ENCODE peak calls at places on chromosomes 13 and 19, in seven cellular contexts. Z, C, J, B, I, N and K are unnamed samples.

GRCh38 chr19:7870571-7871279 is 3.5 kb downstream of the PRR36 start:
- DNase-seq in Z (peak), C (peak), J (peak), B (peak), I (peak), N (peak), K (peak)

GRCh38 chr13:66888698-66889097 is 341.4 kb downstream of the PCDH9 start:
- DNase-seq in Z (no peak), C (no peak), J (no peak), B (no peak), I (peak), N (no peak), K (no peak)

GRCh38 chr13:73741111-73741510 is 393.1 kb downstream of the KLF12 start:
- DNase-seq in Z (no peak), C (no peak), J (no peak), B (no peak), I (peak), N (peak), K (no peak)

GRCh38 chr19:47111081-47111589 is 2.4 kb downstream of the ZC3H4 start:
- DNase-seq in Z (no peak), C (peak), J (peak), B (peak), I (no peak), N (peak), K (no peak)

GRCh38 chr19:46428278-46429141 is at the start of gene PNMA8C:
- DNase-seq in Z (peak), C (peak), J (no peak), B (peak), I (peak), N (peak), K (peak)

GRCh38 chr13:44206429-44206828 is 167.2 kb upstream of the SERP2 start:
- DNase-seq in Z (no peak), C (no peak), J (no peak), B (no peak), I (no peak), N (no peak), K (no peak)

GRCh38 chr13:100547805-100548204 is 40.8 kb downstream of the GGACT start:
- DNase-seq in Z (peak), C (no peak), J (no peak), B (no peak), I (no peak), N (no peak), K (no peak)

GRCh38 chr19:52527134-52527953 is at the start of gene ZNF808:
- DNase-seq in Z (peak), C (peak), J (peak), B (peak), I (peak), N (peak), K (no peak)

GRCh38 chr13:97810152-97810551 is 143.3 kb upstream of the IPO5 start:
- DNase-seq in Z (no peak), C (no peak), J (no peak), B (no peak), I (peak), N (no peak), K (peak)

GRCh38 chr19:6417713-6418561 is 6.7 kb downstream of the KHSRP start:
- DNase-seq in Z (peak), C (no peak), J (no peak), B (no peak), I (peak), N (no peak), K (peak)

GRCh38 chr13:35744566-35745203 is 268.2 kb upstream of the MAB21L1 start:
- DNase-seq in Z (no peak), C (no peak), J (no peak), B (no peak), I (peak), N (no peak), K (no peak)

GRCh38 chr19:55591555-55591954 is 7.8 kb downstream of the FIZ1 start:
- DNase-seq in Z (peak), C (no peak), J (no peak), B (no peak), I (no peak), N (no peak), K (no peak)

GRCh38 chr13:21478881-21479808 is 20.0 kb upstream of the ZDHHC20 start:
- DNase-seq in Z (peak), C (no peak), J (no peak), B (peak), I (peak), N (peak), K (peak)

GRCh38 chr13:66446413-66446812 is 783.7 kb downstream of the PCDH9 start:
- DNase-seq in Z (no peak), C (no peak), J (no peak), B (no peak), I (no peak), N (no peak), K (no peak)

GRCh38 chr19:50670102-50670380 is 20.8 kb downstream of the C19orf81 start:
- DNase-seq in Z (no peak), C (no peak), J (no peak), B (no peak), I (no peak), N (no peak), K (no peak)

GRCh38 chr19:43505941-43506340 is 1.4 kb upstream of the PHLDB3 start:
- DNase-seq in Z (no peak), C (no peak), J (no peak), B (no peak), I (no peak), N (no peak), K (no peak)

GRCh38 chr19:43503501-43504425 is 783 bp downstream of the PHLDB3 start:
- DNase-seq in Z (peak), C (peak), J (peak), B (peak), I (peak), N (peak), K (peak)

GRCh38 chr19:43505186-43505456 is 575 bp upstream of the PHLDB3 start:
- DNase-seq in Z (no peak), C (no peak), J (no peak), B (no peak), I (no peak), N (no peak), K (no peak)

GRCh38 chr19:43506629-43507028 is 2.1 kb upstream of the PHLDB3 start:
- DNase-seq in Z (no peak), C (no peak), J (no peak), B (no peak), I (no peak), N (no peak), K (no peak)

GRCh38 chr19:43504426-43505185 is at the start of gene PHLDB3:
- DNase-seq in Z (peak), C (peak), J (peak), B (peak), I (no peak), N (peak), K (peak)
- TF ChIP-seq CTCF in Z (no peak), C (no peak), J (no peak), B (no peak), I (no peak), N (no peak), K (no peak)

DNA sequence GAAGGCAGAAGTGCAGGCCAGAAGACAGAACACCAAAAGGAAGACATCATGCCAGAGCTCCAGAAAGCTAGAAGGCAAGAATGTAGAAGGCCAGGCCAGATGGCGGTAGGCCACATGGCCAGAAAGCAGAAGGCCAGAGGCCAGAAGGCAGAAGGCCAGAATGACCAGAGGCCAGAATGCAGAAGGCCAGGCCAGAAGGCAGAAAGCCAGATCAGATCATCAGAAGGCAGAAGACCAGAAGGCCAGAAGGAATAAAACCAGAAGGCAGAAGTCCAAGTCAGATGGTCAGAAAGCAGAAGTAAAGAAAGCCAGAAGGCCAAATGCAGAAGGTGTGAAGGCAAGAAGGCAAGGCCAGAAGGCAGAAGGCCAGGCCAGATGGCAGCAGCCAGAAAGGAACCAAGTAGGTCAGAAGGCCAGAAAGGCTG is 185.0 kb downstream of the TUBA3C start:
- DNase-seq in Z (no peak), C (no peak), J (no peak), B (no peak), I (no peak), N (no peak), K (no peak)
- TF ChIP-seq CTCF in Z (no peak), C (no peak), J (no peak), B (no peak), I (no peak), N (no peak), K (no peak)

GRCh38 chr19:19404879-19405860 is at the start of gene GATAD2A:
- DNase-seq in Z (peak), C (peak), J (peak), B (peak), I (peak), N (peak), K (peak)
- TF ChIP-seq CTCF in Z (peak), C (peak), J (peak), B (no peak), I (no peak), N (no peak), K (no peak)

GRCh38 chr13:91249370-91249769 is 98.1 kb upstream of the MIR17HG start:
- DNase-seq in Z (no peak), C (no peak), J (no peak), B (no peak), I (no peak), N (no peak), K (no peak)

GRCh38 chr13:91242652-91243051 is 104.8 kb upstream of the MIR17HG start:
- DNase-seq in Z (no peak), C (no peak), J (no peak), B (no peak), I (no peak), N (no peak), K (no peak)

GRCh38 chr13:91245283-91245682 is 102.2 kb upstream of the MIR17HG start:
- DNase-seq in Z (no peak), C (no peak), J (no peak), B (no peak), I (no peak), N (no peak), K (no peak)

GRCh38 chr13:91248249-91248648 is 99.2 kb upstream of the MIR17HG start:
- DNase-seq in Z (no peak), C (no peak), J (no peak), B (no peak), I (no peak), N (no peak), K (no peak)

GRCh38 chr13:91247768-91248167 is 99.7 kb upstream of the MIR17HG start:
- DNase-seq in Z (no peak), C (no peak), J (no peak), B (no peak), I (peak), N (no peak), K (no peak)
- TF ChIP-seq CTCF in Z (no peak), C (no peak), J (peak), B (no peak), I (peak), N (no peak), K (no peak)

GRCh38 chr19:58408152-58409009 is at the start of gene ZNF584:
- DNase-seq in Z (peak), C (peak), J (peak), B (peak), I (peak), N (peak), K (peak)
- TF ChIP-seq CTCF in Z (no peak), C (no peak), J (no peak), B (no peak), I (no peak), N (no peak), K (no peak)

GRCh38 chr19:13057744-13058143 is 44.9 kb downstream of the LYL1 start:
- DNase-seq in Z (no peak), C (no peak), J (no peak), B (no peak), I (peak), N (no peak), K (no peak)

GRCh38 chr19:13060233-13060963 is 42.3 kb downstream of the LYL1 start:
- DNase-seq in Z (peak), C (no peak), J (no peak), B (peak), I (peak), N (no peak), K (peak)

GRCh38 chr19:13057147-13057572 is 45.5 kb downstream of the LYL1 start:
- DNase-seq in Z (no peak), C (no peak), J (no peak), B (no peak), I (no peak), N (no peak), K (no peak)

GRCh38 chr19:13060964-13061927 is 41.4 kb downstream of the LYL1 start:
- DNase-seq in Z (peak), C (peak), J (peak), B (peak), I (peak), N (peak), K (peak)

DNA sequence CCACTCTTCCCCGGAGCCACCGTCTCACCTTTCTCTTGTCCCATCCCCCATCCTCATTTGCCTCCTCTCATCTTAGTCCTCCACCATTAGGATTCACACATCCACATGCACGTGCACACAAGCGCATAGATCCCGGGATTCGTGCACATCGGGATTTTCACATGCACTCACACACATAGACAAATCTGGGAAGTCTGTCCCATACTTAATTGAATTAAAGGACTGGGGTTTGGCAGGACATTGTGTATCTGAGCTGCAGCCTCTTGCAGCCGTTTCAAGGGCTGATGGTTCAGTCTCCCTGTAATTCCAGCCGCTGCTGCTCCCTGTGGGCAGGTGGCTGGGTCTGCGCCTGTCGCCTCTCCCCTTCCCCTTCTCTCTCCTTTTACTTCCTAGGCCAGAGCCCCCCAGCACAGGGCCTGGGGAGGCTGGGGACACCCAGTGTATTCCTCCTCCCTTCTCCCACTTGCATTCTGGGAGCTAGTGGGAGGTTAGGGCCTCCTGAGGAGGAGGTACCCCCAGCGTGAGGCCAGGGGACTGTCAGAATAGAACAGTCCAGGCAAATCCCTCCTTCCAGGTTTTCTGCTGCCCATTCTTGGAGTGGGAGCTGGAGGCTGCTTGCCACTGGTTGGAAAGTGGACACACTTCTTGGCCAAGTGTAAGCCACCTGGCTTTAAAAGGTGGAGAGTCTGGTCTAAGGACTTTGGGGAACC is 43.6 kb downstream of the LYL1 start:
- DNase-seq in Z (peak), C (no peak), J (no peak), B (no peak), I (no peak), N (no peak), K (no peak)
- TF ChIP-seq CTCF in Z (no peak), C (no peak), J (no peak), B (no peak), I (no peak), N (no peak), K (no peak)

DNA sequence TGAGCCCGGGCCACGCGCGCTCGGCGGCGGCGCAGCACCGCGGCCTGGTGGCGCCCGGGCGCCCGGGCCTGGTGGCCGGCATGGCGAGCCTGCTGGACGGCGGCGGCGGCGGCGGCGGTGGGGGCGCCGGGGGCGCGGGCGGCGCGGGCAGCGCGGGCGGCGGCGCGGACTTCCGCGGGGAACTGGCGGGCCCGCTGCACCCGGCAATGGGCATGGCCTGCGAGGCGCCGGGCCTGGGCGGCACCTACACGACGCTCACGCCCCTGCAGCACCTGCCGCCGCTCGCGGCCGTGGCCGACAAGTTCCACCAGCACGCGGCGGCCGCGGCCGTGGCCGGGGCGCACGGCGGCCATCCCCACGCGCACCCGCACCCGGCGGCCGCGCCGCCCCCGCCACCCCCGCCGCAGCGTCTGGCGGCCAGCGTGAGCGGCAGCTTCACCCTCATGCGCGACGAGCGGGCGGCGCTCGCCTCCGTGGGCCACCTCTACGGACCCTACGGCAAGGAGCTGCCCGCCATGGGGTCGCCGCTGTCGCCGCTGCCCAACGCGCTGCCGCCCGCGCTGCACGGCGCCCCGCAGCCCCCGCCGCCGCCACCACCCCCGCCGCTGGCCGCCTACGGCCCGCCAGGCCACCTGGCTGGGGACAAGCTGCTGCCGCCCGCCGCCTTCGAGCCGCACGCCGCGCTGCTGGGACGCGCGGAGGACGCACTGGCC is 580 bp downstream of the ONECUT3 start:
- DNase-seq in Z (no peak), C (no peak), J (no peak), B (no peak), I (no peak), N (no peak), K (no peak)
- TF ChIP-seq CTCF in Z (no peak), C (no peak), J (no peak), B (no peak), I (no peak), N (no peak), K (no peak)